ENCODE peak calls at places on chromosomes 1 and 21, in seven cellular contexts. M, Z, W, T, J, V and A are unnamed samples.

GRCh38 chr1:163980391-163980790 is 578.6 kb upstream of the PBX1 start:
- DNase-seq in M (no peak), Z (no peak), W (no peak), T (no peak), J (no peak), V (no peak), A (no peak)

GRCh38 chr1:2029561-2029960 is 10.4 kb downstream of the GABRD start:
- DNase-seq in M (no peak), Z (no peak), W (no peak), T (no peak), J (no peak), V (no peak), A (no peak)

GRCh38 chr1:210757677-210758076 is 376.3 kb downstream of the KCNH1 start:
- DNase-seq in M (no peak), Z (no peak), W (no peak), T (no peak), J (no peak), V (no peak), A (no peak)

GRCh38 chr1:164830628-164831027 is 271.6 kb downstream of the PBX1 start:
- DNase-seq in M (no peak), Z (no peak), W (no peak), T (no peak), J (no peak), V (no peak), A (no peak)

GRCh38 chr1:210250998-210251679 is 18.5 kb downstream of the SERTAD4 start:
- DNase-seq in M (peak), Z (peak), W (peak), T (peak), J (peak), V (no peak), A (no peak)

GRCh38 chr1:161033751-161034150 is 5.0 kb downstream of the TSTD1 start:
- DNase-seq in M (peak), Z (no peak), W (no peak), T (no peak), J (no peak), V (no peak), A (no peak)

GRCh38 chr1:109282952-109283747 is at the start of gene PSRC1:
- DNase-seq in M (peak), Z (peak), W (peak), T (peak), J (peak), V (peak), A (peak)

GRCh38 chr1:67441183-67441582 is 11.0 kb upstream of the SERBP1 start:
- DNase-seq in M (peak), Z (no peak), W (no peak), T (peak), J (no peak), V (no peak), A (no peak)

GRCh38 chr1:85224734-85225623 is 24.2 kb upstream of the SYDE2 start:
- DNase-seq in M (no peak), Z (no peak), W (no peak), T (no peak), J (no peak), V (no peak), A (peak)

GRCh38 chr1:168170552-168171508 is 7.9 kb upstream of the TIPRL start:
- DNase-seq in M (peak), Z (no peak), W (no peak), T (no peak), J (no peak), V (no peak), A (no peak)

GRCh38 chr1:235683653-235684052 is 34.1 kb upstream of the GNG4 start:
- DNase-seq in M (no peak), Z (no peak), W (no peak), T (no peak), J (no peak), V (no peak), A (no peak)

GRCh38 chr1:81111818-81112217 is 688.9 kb upstream of the ADGRL2 start:
- DNase-seq in M (peak), Z (no peak), W (no peak), T (no peak), J (no peak), V (no peak), A (no peak)

GRCh38 chr21:14259669-14260458 is 43.9 kb downstream of the RBM11 start:
- DNase-seq in M (peak), Z (no peak), W (no peak), T (no peak), J (no peak), V (no peak), A (no peak)

GRCh38 chr21:39441502-39442475 is 3.8 kb downstream of the LCA5L start:
- DNase-seq in M (peak), Z (peak), W (no peak), T (peak), J (no peak), V (no peak), A (no peak)

GRCh38 chr1:243263824-243264223 is 8.0 kb downstream of the SDCCAG8 start:
- DNase-seq in M (no peak), Z (peak), W (no peak), T (no peak), J (no peak), V (no peak), A (no peak)

GRCh38 chr1:145878724-145879123 is 6.9 kb downstream of the ANKRD35 start:
- DNase-seq in M (no peak), Z (no peak), W (no peak), T (no peak), J (no peak), V (no peak), A (no peak)

GRCh38 chr1:151485685-151486255 is 25.4 kb upstream of the CGN start:
- DNase-seq in M (no peak), Z (no peak), W (no peak), T (no peak), J (no peak), V (no peak), A (no peak)

GRCh38 chr1:240084749-240085148 is 6.9 kb upstream of the FMN2 start:
- DNase-seq in M (no peak), Z (no peak), W (no peak), T (no peak), J (no peak), V (no peak), A (no peak)

GRCh38 chr1:6464514-6464836 is 1.5 kb downstream of the TNFRSF25 start:
- DNase-seq in M (peak), Z (no peak), W (no peak), T (no peak), J (peak), V (no peak), A (no peak)